ENCODE peak calls at places on chromosome 21, in four cellular contexts. J is NCI-H2081; S is Panc1; N is stimulated activated naive CD8-positive, alpha-beta T cell treated with anti-CD3 and anti-CD28 coated beads, Interleukin-15, Interleukin-2, amounts not matched to agents 100 U/mL and 50 U/mL, for 24 hours. X is an unnamed sample.

GRCh38 chr21:36419996-36420395 is 34.8 kb downstream of the CHAF1B start:
- DNase-seq in J (peak), S (no peak), N (peak), X (peak)

GRCh38 chr21:27590271-27590670 is 623.4 kb upstream of the ADAMTS5 start:
- DNase-seq in J (no peak), S (no peak), N (no peak), X (no peak)

GRCh38 chr21:18608226-18608625 is 204.6 kb upstream of the TMPRSS15 start:
- DNase-seq in J (peak), S (no peak), N (no peak), X (peak)

GRCh38 chr21:46661211-46661625 is 25.7 kb downstream of the PRMT2 start:
- DNase-seq in J (no peak), S (no peak), N (peak), X (no peak)

GRCh38 chr21:9780441-9780937 is 740.9 kb upstream of the TPTE start:
- DNase-seq in J (no peak), S (no peak), N (no peak), X (no peak)

GRCh38 chr21:17270234-17270633 is 242.6 kb upstream of the CXADR start:
- DNase-seq in J (peak), S (no peak), N (no peak), X (no peak)

GRCh38 chr21:42513151-42513984 is at the start of gene SLC37A1:
- DNase-seq in J (no peak), S (no peak), N (peak), X (no peak)

GRCh38 chr21:38267136-38267535 is 10.3 kb downstream of the KCNJ15 start:
- DNase-seq in J (no peak), S (no peak), N (no peak), X (no peak)

GRCh38 chr21:27104749-27105439 is 138.0 kb upstream of the ADAMTS5 start:
- DNase-seq in J (no peak), S (no peak), N (no peak), X (no peak)

GRCh38 chr21:29265690-29266479 is 32.8 kb upstream of the BACH1 start:
- DNase-seq in J (no peak), S (no peak), N (peak), X (no peak)

GRCh38 chr21:41766883-41767605 is at the start of gene RIPK4:
- DNase-seq in J (peak), S (no peak), N (peak), X (peak)

GRCh38 chr21:34952701-34953100 is 96.4 kb downstream of the RUNX1 start:
- DNase-seq in J (peak), S (no peak), N (no peak), X (peak)

GRCh38 chr21:25396135-25396711 is 211.1 kb downstream of the MRPL39 start:
- DNase-seq in J (no peak), S (no peak), N (peak), X (no peak)

GRCh38 chr21:27110956-27111355 is 144.1 kb upstream of the ADAMTS5 start:
- DNase-seq in J (no peak), S (no peak), N (no peak), X (no peak)

GRCh38 chr21:31846690-31847089 is 26.1 kb upstream of the HUNK start:
- DNase-seq in J (no peak), S (no peak), N (no peak), X (no peak)

GRCh38 chr21:39062196-39062900 is 120.9 kb downstream of the PSMG1 start:
- DNase-seq in J (no peak), S (no peak), N (no peak), X (no peak)

GRCh38 chr21:24895885-24896734 is 711.2 kb downstream of the MRPL39 start:
- DNase-seq in J (peak), S (no peak), N (peak), X (peak)

GRCh38 chr21:27362249-27362648 is 395.4 kb upstream of the ADAMTS5 start:
- DNase-seq in J (no peak), S (no peak), N (no peak), X (no peak)

GRCh38 chr21:33266050-33266783 is at the start of gene IL10RB:
- DNase-seq in J (peak), S (no peak), N (peak), X (peak)

GRCh38 chr21:37253991-37254390 is 13.1 kb downstream of the VPS26C start:
- DNase-seq in J (no peak), S (no peak), N (no peak), X (peak)

GRCh38 chr21:36385909-36386642 is 884 bp downstream of the CHAF1B start:
- DNase-seq in J (no peak), S (no peak), N (no peak), X (no peak)

GRCh38 chr21:34974162-34974981 is 74.7 kb downstream of the RUNX1 start:
- DNase-seq in J (no peak), S (no peak), N (peak), X (no peak)

GRCh38 chr21:33368124-33368523 is 35.1 kb upstream of the IFNGR2 start:
- DNase-seq in J (no peak), S (no peak), N (no peak), X (no peak)

GRCh38 chr21:34612056-34612455 is 2.9 kb downstream of the RCAN1 start:
- DNase-seq in J (no peak), S (no peak), N (no peak), X (no peak)

GRCh38 chr21:14116080-14116481 is 94.7 kb downstream of the LIPI start:
- DNase-seq in J (no peak), S (no peak), N (no peak), X (no peak)

GRCh38 chr21:26844258-26845065 is 747 bp downstream of the ADAMTS1 start:
- DNase-seq in J (peak), S (no peak), N (peak), X (peak)

GRCh38 chr21:32386195-32386870 is 6.5 kb downstream of the URB1 start:
- DNase-seq in J (no peak), S (no peak), N (no peak), X (no peak)

GRCh38 chr21:19704832-19705231 is 1293.4 kb upstream of the NCAM2 start:
- DNase-seq in J (no peak), S (no peak), N (no peak), X (no peak)

GRCh38 chr21:45224189-45224938 is 63.3 kb downstream of the POFUT2 start:
- DNase-seq in J (no peak), S (no peak), N (no peak), X (no peak)

GRCh38 chr21:29434081-29434480 is 135.4 kb downstream of the BACH1 start:
- DNase-seq in J (no peak), S (no peak), N (no peak), X (no peak)

GRCh38 chr21:46322351-46323226 is 1.1 kb downstream of the C21orf58 start:
- DNase-seq in J (no peak), S (no peak), N (peak), X (no peak)

GRCh38 chr21:45305831-45306230 is 18.1 kb upstream of the POFUT2 start:
- DNase-seq in J (no peak), S (no peak), N (no peak), X (no peak)

GRCh38 chr21:46188226-46189212 is 4.3 kb upstream of the SPATC1L start:
- DNase-seq in J (peak), S (no peak), N (no peak), X (no peak)

GRCh38 chr21:35048706-35049617 is at the start of gene RUNX1:
- DNase-seq in J (no peak), S (no peak), N (peak), X (no peak)

GRCh38 chr21:45105906-45106485 is 31.6 kb downstream of the ADARB1 start:
- DNase-seq in J (no peak), S (no peak), N (no peak), X (no peak)

GRCh38 chr21:36606292-36606982 is 92.5 kb upstream of the SIM2 start:
- DNase-seq in J (no peak), S (no peak), N (no peak), X (no peak)

GRCh38 chr21:25790122-25790951 is 55.6 kb downstream of the GABPA start:
- DNase-seq in J (peak), S (peak), N (peak), X (peak)

GRCh38 chr21:29351691-29352090 is 53.0 kb downstream of the BACH1 start:
- DNase-seq in J (no peak), S (no peak), N (no peak), X (no peak)

GRCh38 chr21:43867332-43867703 is 2.3 kb downstream of the AGPAT3 start:
- DNase-seq in J (no peak), S (no peak), N (no peak), X (no peak)

GRCh38 chr21:33189237-33189636 is 40.5 kb upstream of the IFNAR2 start:
- DNase-seq in J (no peak), S (no peak), N (no peak), X (no peak)